ENCODE peak calls at places on chromosomes 13 and 19, in eight cellular contexts. C is stimulated activated CD4-positive, alpha-beta T cell treated with anti-CD3 and anti-CD28 coated beads, Interleukin-2, amount 100 ng/mL, for 24 hours; R is activated gamma-delta T cell treated with anti-CD3 and anti-CD28 coated beads, Interleukin-2, amount 50 U/mL, for 16 hours; K is neural progenitor cell; H is GM13977; D is stromal cell of bone marrow; A is heart right ventricle; S is NCI-H2029 treated with DMSO at 0.1 percent for 48 hours. B is an unnamed sample.

GRCh38 chr19:17069249-17069648 is 6.0 kb downstream of the HAUS8 start:
- DNase-seq in R (no peak), C (no peak), H (no peak), D (no peak), K (no peak), A (no peak), S (no peak), B (no peak)

GRCh38 chr13:27117158-27117557 is 54.5 kb downstream of the USP12 start:
- DNase-seq in K (no peak), H (no peak), D (no peak), A (no peak), C (no peak), S (peak), R (no peak), B (no peak)

GRCh38 chr13:51922771-51923480 is 61.2 kb downstream of the CCDC70 start:
- DNase-seq in R (no peak), C (no peak), K (no peak), D (no peak), A (no peak), S (no peak), H (no peak), B (no peak)

GRCh38 chr13:99294198-99294597 is 13.0 kb downstream of the GPR183 start:
- DNase-seq in C (no peak), A (no peak), R (no peak), S (no peak), H (no peak), K (no peak), D (no peak), B (no peak)

GRCh38 chr19:38262585-38263268 is 1.6 kb upstream of the SPINT2 start:
- DNase-seq in R (no peak), C (no peak), A (no peak), K (no peak), D (no peak), S (no peak), H (no peak), B (no peak)

GRCh38 chr13:89432997-89433396 is 1761.8 kb downstream of the SLITRK5 start:
- DNase-seq in R (no peak), S (no peak), H (no peak), C (no peak), A (no peak), K (no peak), D (no peak), B (no peak)

GRCh38 chr19:8567522-8568172 is 9.6 kb downstream of the MYO1F start:
- DNase-seq in S (no peak), H (no peak), K (no peak), A (peak), R (no peak), C (no peak), D (no peak), B (no peak)

GRCh38 chr13:98784666-98785065 is 32.2 kb upstream of the SLC15A1 start:
- DNase-seq in A (no peak), R (no peak), C (no peak), S (no peak), D (no peak), H (no peak), K (no peak), B (no peak)

GRCh38 chr13:93690139-93690538 is 463.5 kb downstream of the GPC6 start:
- DNase-seq in S (no peak), K (peak), H (no peak), C (no peak), R (no peak), D (no peak), A (no peak), B (no peak)

GRCh38 chr13:28159057-28159456 is 20.7 kb downstream of the PAN3 start:
- DNase-seq in R (no peak), C (no peak), S (no peak), A (no peak), H (no peak), K (no peak), D (no peak), B (no peak)

GRCh38 chr19:18832331-18833140 is 777 bp downstream of the UPF1 start:
- DNase-seq in H (peak), A (no peak), R (peak), K (peak), D (no peak), S (no peak), C (peak), B (no peak)

GRCh38 chr13:89496478-89496877 is 1825.3 kb downstream of the SLITRK5 start:
- DNase-seq in A (no peak), R (no peak), K (no peak), C (no peak), D (no peak), S (no peak), H (no peak), B (no peak)

GRCh38 chr13:77516342-77516789 is 19.1 kb upstream of the SCEL start:
- DNase-seq in A (no peak), C (no peak), R (no peak), K (no peak), H (no peak), S (no peak), D (peak), B (no peak)

GRCh38 chr13:109836629-109837607 is 50.5 kb upstream of the IRS2 start:
- DNase-seq in D (no peak), H (no peak), S (no peak), K (no peak), R (no peak), A (no peak), C (no peak), B (no peak)

GRCh38 chr13:97403893-97404683 is 29.9 kb upstream of the RAP2A start:
- DNase-seq in D (no peak), R (no peak), A (no peak), K (no peak), H (no peak), S (no peak), C (no peak), B (no peak)

GRCh38 chr19:17847538-17848366 is at the start of gene JAK3:
- DNase-seq in K (peak), S (no peak), R (peak), D (peak), A (peak), H (peak), C (peak), B (peak)

GRCh38 chr19:40249781-40250180 is 23.3 kb upstream of the CCNP start:
- DNase-seq in A (no peak), H (no peak), K (no peak), C (no peak), D (no peak), S (no peak), R (no peak), B (no peak)

GRCh38 chr19:45320997-45321775 is 1.5 kb downstream of the CKM start:
- DNase-seq in S (no peak), R (no peak), K (no peak), H (no peak), C (no peak), D (no peak), A (no peak), B (no peak)

GRCh38 chr19:49106648-49107135 is 7.5 kb upstream of the LIN7B start:
- DNase-seq in R (peak), H (no peak), D (no peak), A (no peak), S (no peak), K (peak), C (peak), B (peak)

GRCh38 chr19:35273686-35274259 is 5.0 kb downstream of the USF2 start:
- DNase-seq in R (no peak), S (no peak), H (no peak), A (no peak), C (no peak), D (no peak), K (no peak), B (no peak)

GRCh38 chr19:10399878-10400277 is 3.5 kb downstream of the CDC37 start:
- DNase-seq in A (peak), S (no peak), R (no peak), D (no peak), K (no peak), H (no peak), C (no peak), B (no peak)

GRCh38 chr19:58154679-58155648 is 4.4 kb upstream of the ZNF329 start:
- DNase-seq in D (peak), A (peak), C (peak), R (peak), H (peak), S (peak), K (peak), B (peak)

GRCh38 chr13:32022292-32022691 is 9.3 kb upstream of the FRY start:
- DNase-seq in C (no peak), S (no peak), K (peak), D (no peak), R (no peak), A (peak), H (no peak), B (no peak)

GRCh38 chr19:9956956-9957355 is 20.6 kb upstream of the OLFM2 start:
- DNase-seq in R (no peak), A (no peak), H (no peak), S (no peak), C (no peak), D (no peak), K (no peak), B (no peak)

GRCh38 chr13:105914637-105915036 is 620.8 kb downstream of the EFNB2 start:
- DNase-seq in C (no peak), S (no peak), A (no peak), R (no peak), D (peak), H (no peak), K (no peak), B (no peak)

GRCh38 chr19:35780717-35781116 is 5.4 kb downstream of the ARHGAP33 start:
- DNase-seq in R (no peak), H (no peak), K (no peak), A (no peak), D (no peak), S (no peak), C (no peak), B (no peak)

GRCh38 chr13:95099541-95099940 is 201.7 kb downstream of the ABCC4 start:
- DNase-seq in K (no peak), H (no peak), R (no peak), S (no peak), C (no peak), D (peak), A (no peak), B (no peak)